ENCODE peak calls at places on chromosomes 5 and 9, in ten cellular contexts. F, M, S, U, V, N, I, Z, P and G are unnamed samples.

GRCh38 chr5:115246361-115246991 is 16.2 kb downstream of the PGGT1B start:
- DNase-seq in F (no peak), M (no peak), S (peak; percentile 57), U (no peak), V (peak; percentile 37), N (peak; percentile 64), I (no peak), Z (peak; percentile 42), P (peak; percentile 47), G (peak; percentile 55)

GRCh38 chr9:76215066-76215465 is 179.2 kb downstream of the RFK start:
- DNase-seq in F (no peak), M (no peak), S (peak; percentile 74), U (no peak), V (peak; percentile 64), N (peak; percentile 85), I (no peak), Z (no peak), P (peak; percentile 48), G (no peak)

GRCh38 chr5:40383719-40384651 is 295.7 kb upstream of the PTGER4 start:
- DNase-seq in F (no peak), M (no peak), S (peak; percentile 70), U (no peak), V (peak; percentile 70), N (peak; percentile 75), I (no peak), Z (peak; percentile 43), P (peak; percentile 26), G (peak; percentile 76)

GRCh38 chr5:102715405-102715804 is 39.7 kb upstream of the PAM start:
- DNase-seq in F (no peak), M (no peak), S (peak; percentile 57), U (no peak), V (peak; percentile 85), N (peak; percentile 84), I (no peak), Z (no peak), P (peak; percentile 41), G (no peak)

GRCh38 chr9:126658964-126659555 is 45.3 kb downstream of the LMX1B start:
- DNase-seq in F (no peak), M (no peak), S (no peak), U (no peak), V (no peak), N (no peak), I (no peak), Z (no peak), P (no peak), G (no peak)

GRCh38 chr9:4299006-4299795 is 667 bp downstream of the GLIS3 start:
- DNase-seq in F (no peak), M (no peak), S (peak; percentile 80), U (peak; percentile 25), V (peak; percentile 62), N (peak; percentile 77), I (no peak), Z (peak; percentile 23), P (peak; percentile 55), G (peak; percentile 40)

GRCh38 chr5:18745591-18745987 is 1111.3 kb downstream of the TAF11L14 start:
- DNase-seq in F (no peak), M (no peak), S (no peak), U (no peak), V (no peak), N (no peak), I (no peak), Z (peak; percentile 58), P (no peak), G (no peak)

GRCh38 chr9:130728721-130729120 is 35.1 kb downstream of the EXOSC2 start:
- DNase-seq in F (no peak), M (no peak), S (peak; percentile 46), U (no peak), V (peak; percentile 72), N (peak; percentile 88), I (no peak), Z (no peak), P (no peak), G (no peak)

GRCh38 chr9:89021154-89021803 is 30.0 kb downstream of the S1PR3 start:
- DNase-seq in F (no peak), M (no peak), S (peak; percentile 95), U (no peak), V (peak; percentile 89), N (peak; percentile 94), I (peak; percentile 64), Z (no peak), P (peak; percentile 83), G (no peak)

GRCh38 chr9:88814521-88815101 is 176.7 kb upstream of the S1PR3 start:
- DNase-seq in F (no peak), M (no peak), S (peak; percentile 44), U (no peak), V (peak; percentile 50), N (peak; percentile 94), I (no peak), Z (no peak), P (no peak), G (no peak)

GRCh38 chr5:132098151-132098594 is 24.6 kb downstream of the CSF2 start:
- DNase-seq in F (no peak), M (no peak), S (no peak), U (no peak), V (peak; percentile 48), N (peak; percentile 79), I (no peak), Z (peak; percentile 68), P (peak; percentile 14), G (no peak)

GRCh38 chr5:38926121-38926520 is 80.3 kb downstream of the OSMR start:
- DNase-seq in F (no peak), M (no peak), S (peak; percentile 69), U (no peak), V (peak; percentile 65), N (peak; percentile 77), I (no peak), Z (no peak), P (no peak), G (no peak)

GRCh38 chr5:68479524-68479923 is 264.0 kb downstream of the PIK3R1 start:
- DNase-seq in F (no peak), M (no peak), S (peak; percentile 67), U (no peak), V (no peak), N (no peak), I (no peak), Z (no peak), P (no peak), G (no peak)

GRCh38 chr5:15959560-15960164 is 219.9 kb downstream of the MARCHF11 start:
- DNase-seq in F (no peak), M (no peak), S (no peak), U (no peak), V (no peak), N (no peak), I (no peak), Z (no peak), P (no peak), G (no peak)

GRCh38 chr9:135520916-135521607 is at the start of gene LCN1:
- DNase-seq in F (no peak), M (no peak), S (no peak), U (peak; percentile 17), V (no peak), N (no peak), I (no peak), Z (no peak), P (no peak), G (no peak)